ENCODE peak calls at places on chromosomes 4 and X, in ten cellular contexts. U is DND-41; V is ELF-1; C is stimulated activated naive CD4-positive, alpha-beta T cell; R is cardiac fibroblast; F is SHP77; B is coronary artery; S is stimulated activated effector memory CD8-positive, alpha-beta T cell treated with anti-CD3 and anti-CD28 coated beads, Interleukin-12 subunit alpha, Interleukin-12 subunit beta, amount 100 ng/mL, for 72 hours; E is amniotic epithelial cell; X is NCI-H2081 treated with DMSO at 0.1 percent for 48 hours. H is an unnamed sample.

GRCh38 chr4:1479454-1479853 is 73.2 kb upstream of the NKX1-1 start:
- DNase-seq in U (no peak), V (no peak), C (no peak), R (no peak), F (no peak), B (no peak), S (no peak), E (no peak), X (no peak), H (no peak)

GRCh38 chr4:988726-989721 is 2.2 kb downstream of the IDUA start:
- DNase-seq in U (no peak), V (no peak), C (no peak), R (no peak), F (no peak), B (no peak), S (no peak), E (no peak), X (no peak), H (no peak)

GRCh38 chr4:118954246-118954645 is 65.6 kb downstream of the SYNPO2 start:
- DNase-seq in U (no peak), V (no peak), C (no peak), R (peak), F (no peak), B (no peak), S (no peak), E (peak), X (no peak), H (no peak)

GRCh38 chrX:28058906-28059305 is 77.7 kb upstream of the DCAF8L1 start:
- DNase-seq in U (no peak), V (no peak), C (no peak), R (peak), F (no peak), B (no peak), S (no peak), E (peak), X (no peak), H (no peak)

GRCh38 chrX:119194631-119195030 is 41.5 kb upstream of the PGRMC1 start:
- DNase-seq in U (no peak), V (peak), C (no peak), R (peak), F (no peak), B (no peak), S (no peak), E (no peak), X (no peak), H (no peak)

GRCh38 chr4:2366252-2367192 is 51.9 kb downstream of the ZFYVE28 start:
- DNase-seq in U (no peak), V (no peak), C (no peak), R (no peak), F (no peak), B (peak), S (no peak), E (no peak), X (peak), H (no peak)

GRCh38 chrX:18174209-18174608 is 46.5 kb downstream of the BEND2 start:
- DNase-seq in U (no peak), V (no peak), C (no peak), R (no peak), F (no peak), B (no peak), S (no peak), E (no peak), X (no peak), H (no peak)

GRCh38 chr4:19358015-19358414 is 893.7 kb upstream of the SLIT2 start:
- DNase-seq in U (no peak), V (no peak), C (no peak), R (no peak), F (no peak), B (no peak), S (no peak), E (peak), X (no peak), H (no peak)

GRCh38 chr4:7805533-7806079 is 134.1 kb downstream of the AFAP1 start:
- DNase-seq in U (no peak), V (peak), C (no peak), R (peak), F (no peak), B (peak), S (no peak), E (peak), X (no peak), H (no peak)

GRCh38 chr4:138555584-138555983 is 313.4 kb upstream of the SLC7A11 start:
- DNase-seq in U (no peak), V (no peak), C (no peak), R (peak), F (no peak), B (no peak), S (no peak), E (peak), X (no peak), H (no peak)

GRCh38 chrX:44731160-44731559 is 112.7 kb upstream of the DUSP21 start:
- DNase-seq in U (no peak), V (no peak), C (no peak), R (peak), F (no peak), B (no peak), S (no peak), E (no peak), X (no peak), H (no peak)

GRCh38 chr4:141711211-141711610 is 74.8 kb downstream of the IL15 start:
- DNase-seq in U (no peak), V (no peak), C (no peak), R (peak), F (no peak), B (no peak), S (no peak), E (peak), X (no peak), H (no peak)

GRCh38 chrX:9842541-9842940 is 56.3 kb downstream of the SHROOM2 start:
- DNase-seq in U (peak), V (peak), C (no peak), R (no peak), F (no peak), B (no peak), S (no peak), E (no peak), X (no peak), H (no peak)

GRCh38 chrX:132505116-132505515 is 16.3 kb upstream of the MBNL3 start:
- DNase-seq in U (no peak), V (no peak), C (no peak), R (peak), F (no peak), B (no peak), S (no peak), E (peak), X (no peak), H (no peak)

GRCh38 chr4:153408932-153409331 is 57.2 kb upstream of the TMEM131L start:
- DNase-seq in U (no peak), V (no peak), C (no peak), R (no peak), F (no peak), B (no peak), S (no peak), E (peak), X (no peak), H (no peak)

GRCh38 chr4:153750197-153750817 is 9.5 kb downstream of the RNF175 start:
- DNase-seq in U (peak), V (peak), C (peak), R (peak), F (peak), B (no peak), S (peak), E (peak), X (no peak), H (peak)

GRCh38 chr4:76526585-76526990 is 91.6 kb downstream of the SHROOM3 start:
- DNase-seq in U (no peak), V (no peak), C (no peak), R (peak), F (peak), B (no peak), S (no peak), E (no peak), X (no peak), H (no peak)

GRCh38 chr4:10625130-10625529 is 59.4 kb downstream of the CLNK start:
- DNase-seq in U (no peak), V (no peak), C (no peak), R (no peak), F (peak), B (no peak), S (no peak), E (no peak), X (peak), H (no peak)

GRCh38 chr4:177455591-177455990 is 13.4 kb upstream of the AGA start:
- DNase-seq in U (no peak), V (peak), C (no peak), R (peak), F (no peak), B (no peak), S (no peak), E (peak), X (no peak), H (no peak)

GRCh38 chr4:150849016-150849415 is 166.1 kb downstream of the LRBA start:
- DNase-seq in U (no peak), V (no peak), C (no peak), R (no peak), F (no peak), B (no peak), S (no peak), E (no peak), X (no peak), H (no peak)

GRCh38 chr4:179472164-179472563 is 2029.9 kb upstream of the AGA start:
- DNase-seq in U (no peak), V (no peak), C (no peak), R (no peak), F (no peak), B (no peak), S (no peak), E (no peak), X (no peak), H (no peak)

GRCh38 chr4:1133033-1133432 is 19.7 kb upstream of the RNF212 start:
- DNase-seq in U (no peak), V (no peak), C (no peak), R (no peak), F (no peak), B (no peak), S (no peak), E (no peak), X (no peak), H (no peak)

GRCh38 chrX:118459494-118459893 is 36.1 kb upstream of the DOCK11 start:
- DNase-seq in U (no peak), V (peak), C (peak), R (peak), F (peak), B (no peak), S (no peak), E (peak), X (peak), H (peak)

GRCh38 chr4:20408596-20408995 is 156.9 kb downstream of the SLIT2 start:
- DNase-seq in U (no peak), V (no peak), C (no peak), R (peak), F (no peak), B (no peak), S (no peak), E (peak), X (no peak), H (no peak)

H was measured in naive thymus-derived CD8-positive, alpha-beta T cell.